ENCODE peak calls at places on chromosomes 4 and X, in eight cellular contexts. Y is left lung, R is heart left ventricle, M is ascending aorta, U is tibial artery, G is HCT116, B is A549, F is Peyer's patch. I is an unnamed sample.

GRCh38 chr4:96983830-96984229 is 1143.9 kb downstream of the PDHA2 start:
- DNase-seq in M (no peak), F (no peak), B (no peak), R (no peak), G (no peak), Y (no peak), U (no peak), I (no peak)

GRCh38 chr4:48908687-48909086 is 2.1 kb upstream of the OCIAD2 start:
- DNase-seq in B (no peak), G (no peak), R (no peak), Y (no peak), M (no peak), F (no peak), U (no peak), I (no peak)

GRCh38 chrX:47595701-47596655 is 13.7 kb downstream of the TIMP1 start:
- DNase-seq in R (no peak), M (no peak), Y (no peak), U (peak), F (no peak), B (no peak), G (no peak), I (no peak)

GRCh38 chr4:103718993-103719319 is 829 bp downstream of the TACR3 start:
- DNase-seq in F (no peak), R (no peak), G (no peak), M (no peak), B (peak), U (no peak), Y (no peak), I (no peak)

GRCh38 chr4:152917533-152918395 is 18.4 kb upstream of the FHDC1 start:
- DNase-seq in F (no peak), G (no peak), B (no peak), M (no peak), Y (no peak), R (no peak), U (no peak), I (no peak)

GRCh38 chr4:120769227-120769626 is 153.3 kb downstream of the PRDM5 start:
- DNase-seq in G (peak), B (no peak), R (no peak), Y (no peak), F (no peak), U (no peak), M (no peak), I (no peak)

GRCh38 chr4:172982151-172982590 is 186.4 kb upstream of the GALNT7 start:
- DNase-seq in Y (no peak), R (no peak), F (no peak), U (peak), B (peak), M (peak), G (peak), I (no peak)

GRCh38 chrX:30931920-30932319 is 42.9 kb upstream of the TAB3 start:
- DNase-seq in Y (no peak), F (no peak), M (no peak), R (no peak), U (no peak), G (no peak), B (no peak), I (no peak)

GRCh38 chr4:155656025-155656424 is 10.6 kb upstream of the GUCY1A1 start:
- DNase-seq in R (no peak), G (no peak), U (no peak), F (no peak), M (no peak), B (no peak), Y (no peak), I (no peak)

GRCh38 chrX:17542123-17542522 is 167.1 kb downstream of the NHS start:
- DNase-seq in B (no peak), Y (no peak), R (no peak), G (no peak), U (no peak), M (no peak), F (no peak), I (no peak)

GRCh38 chrX:4708970-4709760 is 995.7 kb upstream of the PRKX start:
- DNase-seq in G (no peak), B (no peak), U (no peak), M (no peak), Y (no peak), F (no peak), R (no peak), I (no peak)

GRCh38 chr4:185304944-185305690 is 90.6 kb downstream of the LRP2BP start:
- DNase-seq in G (no peak), M (no peak), R (no peak), F (no peak), U (no peak), Y (no peak), B (peak), I (no peak)

GRCh38 chrX:37967714-37968113 is 38.6 kb upstream of the SYTL5 start:
- DNase-seq in F (no peak), M (no peak), B (no peak), U (no peak), R (no peak), G (no peak), Y (no peak), I (no peak)

GRCh38 chr4:42750831-42751230 is 93.9 kb upstream of the ATP8A1 start:
- DNase-seq in R (no peak), U (no peak), G (no peak), B (no peak), M (no peak), Y (no peak), F (no peak), I (no peak)

GRCh38 chr4:152679414-152680281 is at the start of gene TMEM154:
- DNase-seq in Y (peak), G (no peak), U (peak), F (peak), R (peak), B (peak), M (no peak), I (peak)

GRCh38 chr4:16224669-16225068 is 1.6 kb downstream of the TAPT1 start:
- DNase-seq in R (no peak), F (no peak), B (no peak), U (no peak), G (no peak), Y (no peak), M (no peak), I (no peak)

GRCh38 chr4:5477613-5478012 is 230.7 kb downstream of the EVC2 start:
- DNase-seq in R (no peak), M (no peak), Y (peak), F (no peak), G (no peak), U (no peak), B (no peak), I (no peak)

GRCh38 chr4:57059890-57060716 is 50.1 kb downstream of the IGFBP7 start:
- DNase-seq in R (no peak), B (no peak), M (no peak), F (no peak), G (no peak), Y (no peak), U (no peak), I (no peak)

GRCh38 chrX:16924631-16925239 is 21.7 kb upstream of the REPS2 start:
- DNase-seq in R (no peak), G (no peak), Y (no peak), U (no peak), M (no peak), F (no peak), B (no peak), I (no peak)

GRCh38 chr4:171534391-171534790 is 278.8 kb upstream of the GALNTL6 start:
- DNase-seq in F (no peak), G (no peak), U (no peak), M (no peak), B (no peak), Y (no peak), R (no peak), I (no peak)

GRCh38 chr4:24551492-24552330 is 32.6 kb downstream of the DHX15 start:
- DNase-seq in M (no peak), Y (no peak), R (no peak), B (no peak), F (no peak), U (no peak), G (peak), I (no peak)

GRCh38 chrX:53303195-53303594 is 21.8 kb upstream of the IQSEC2 start:
- DNase-seq in R (no peak), U (no peak), B (no peak), F (no peak), M (no peak), G (no peak), Y (no peak), I (no peak)

GRCh38 chr4:185512516-185512915 is 22.8 kb downstream of the PDLIM3 start:
- DNase-seq in F (no peak), R (no peak), G (no peak), M (no peak), U (no peak), B (no peak), Y (no peak), I (no peak)

GRCh38 chr4:33091961-33092360 is 2371.8 kb downstream of the PCDH7 start:
- DNase-seq in F (no peak), Y (no peak), B (no peak), G (no peak), R (no peak), U (no peak), M (no peak), I (no peak)

GRCh38 chr4:16583764-16584163 is 314.7 kb downstream of the LDB2 start:
- DNase-seq in G (no peak), Y (no peak), R (no peak), U (no peak), B (no peak), F (no peak), M (no peak), I (no peak)

GRCh38 chrX:9794495-9794894 is 8.3 kb downstream of the SHROOM2 start:
- DNase-seq in B (no peak), G (no peak), M (no peak), Y (no peak), U (no peak), F (no peak), R (no peak), I (no peak)

GRCh38 chrX:11187001-11187400 is 75.9 kb downstream of the HCCS start:
- DNase-seq in R (no peak), Y (no peak), U (no peak), F (no peak), B (no peak), G (no peak), M (no peak), I (no peak)

GRCh38 chr4:78644744-78645330 is 93.3 kb downstream of the ANXA3 start:
- DNase-seq in G (peak), M (no peak), Y (no peak), U (peak), F (no peak), B (peak), R (peak), I (peak)

GRCh38 chrX:147803948-147804347 is 107.8 kb upstream of the FMR1 start:
- DNase-seq in B (peak), R (no peak), Y (no peak), U (no peak), F (no peak), G (no peak), M (no peak), I (no peak)

GRCh38 chr4:19774690-19775256 is 476.9 kb upstream of the SLIT2 start:
- DNase-seq in R (no peak), M (no peak), B (no peak), Y (no peak), G (no peak), U (no peak), F (no peak), I (no peak)

GRCh38 chr4:71713611-71714203 is 70.2 kb downstream of the GC start:
- DNase-seq in F (no peak), M (no peak), G (peak), R (peak), B (peak), U (no peak), Y (no peak), I (no peak)

GRCh38 chr4:53132117-53132889 is 233.6 kb downstream of the SCFD2 start:
- DNase-seq in F (no peak), B (no peak), G (no peak), M (no peak), R (no peak), Y (no peak), U (no peak), I (no peak)

GRCh38 chr4:41069838-41070237 is 144.5 kb downstream of the APBB2 start:
- DNase-seq in M (no peak), G (no peak), U (no peak), Y (no peak), F (no peak), R (no peak), B (no peak), I (no peak)

GRCh38 chrX:3712080-3712869 is 1.2 kb downstream of the PRKX start:
- DNase-seq in F (peak), M (no peak), R (peak), G (no peak), U (peak), B (no peak), Y (no peak), I (peak)

GRCh38 chr4:64781737-64782326 is 372.6 kb upstream of the TECRL start:
- DNase-seq in U (no peak), G (no peak), F (no peak), R (no peak), B (peak), Y (no peak), M (no peak), I (no peak)

GRCh38 chr4:11223261-11223660 is 205.4 kb downstream of the HS3ST1 start:
- DNase-seq in M (no peak), U (no peak), B (no peak), R (no peak), Y (no peak), F (no peak), G (no peak), I (no peak)

GRCh38 chr4:130808492-130808891 is 1712.5 kb downstream of the C4orf33 start:
- DNase-seq in B (peak), M (no peak), R (no peak), Y (no peak), F (no peak), U (no peak), G (peak), I (no peak)

GRCh38 chrX:139850968-139851367 is 81.9 kb downstream of the ATP11C start:
- DNase-seq in R (no peak), M (no peak), Y (no peak), F (no peak), U (no peak), B (no peak), G (no peak), I (no peak)
- H3K27ac ChIP-seq in R (no peak), M (no peak), Y (no peak), F (no peak), U (no peak), B (no peak), G (no peak), I (no peak)

DNA sequence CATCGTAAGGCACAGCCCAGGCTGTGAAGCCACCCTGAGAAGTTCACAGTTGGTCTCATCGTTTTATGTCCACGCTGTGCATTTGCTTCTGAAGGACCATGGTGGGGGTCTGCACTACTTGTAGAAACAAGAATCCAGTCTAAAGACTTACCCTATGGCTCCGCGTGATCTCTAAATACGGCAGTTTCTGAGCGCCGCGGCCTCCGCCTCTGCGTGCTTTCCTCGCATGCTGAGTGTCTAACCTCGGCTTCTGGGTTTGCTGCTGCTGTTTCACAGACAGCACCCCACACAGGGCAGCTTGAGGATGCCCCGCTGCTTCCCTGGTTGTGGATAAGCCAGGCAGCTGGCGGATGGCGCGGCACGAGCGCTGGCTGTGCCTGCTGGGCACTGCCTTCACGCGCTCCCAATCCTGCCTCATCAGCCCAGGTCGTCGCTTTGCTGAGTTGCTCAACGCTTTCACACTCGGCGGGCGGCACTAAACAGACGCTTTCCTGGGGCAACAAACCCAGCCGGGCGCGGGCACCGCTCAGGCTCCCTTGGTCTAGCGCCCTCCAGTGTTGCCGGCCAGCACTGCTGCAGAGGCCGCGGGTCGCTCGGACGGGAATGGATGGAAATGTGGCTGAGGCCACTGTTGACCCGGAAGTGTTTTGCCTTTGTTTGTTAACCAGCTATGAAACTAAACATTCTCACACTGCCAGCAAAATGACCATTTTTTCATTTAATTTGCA is 39.2 kb downstream of the FGFRL1 start:
- DNase-seq in G (no peak), B (no peak), Y (peak), U (no peak), R (no peak), M (no peak), F (peak), I (no peak)
- TF ChIP-seq CTCF in G (peak), B (no peak), Y (no peak), U (no peak), R (peak), M (peak), F (no peak), I (no peak)

DNA sequence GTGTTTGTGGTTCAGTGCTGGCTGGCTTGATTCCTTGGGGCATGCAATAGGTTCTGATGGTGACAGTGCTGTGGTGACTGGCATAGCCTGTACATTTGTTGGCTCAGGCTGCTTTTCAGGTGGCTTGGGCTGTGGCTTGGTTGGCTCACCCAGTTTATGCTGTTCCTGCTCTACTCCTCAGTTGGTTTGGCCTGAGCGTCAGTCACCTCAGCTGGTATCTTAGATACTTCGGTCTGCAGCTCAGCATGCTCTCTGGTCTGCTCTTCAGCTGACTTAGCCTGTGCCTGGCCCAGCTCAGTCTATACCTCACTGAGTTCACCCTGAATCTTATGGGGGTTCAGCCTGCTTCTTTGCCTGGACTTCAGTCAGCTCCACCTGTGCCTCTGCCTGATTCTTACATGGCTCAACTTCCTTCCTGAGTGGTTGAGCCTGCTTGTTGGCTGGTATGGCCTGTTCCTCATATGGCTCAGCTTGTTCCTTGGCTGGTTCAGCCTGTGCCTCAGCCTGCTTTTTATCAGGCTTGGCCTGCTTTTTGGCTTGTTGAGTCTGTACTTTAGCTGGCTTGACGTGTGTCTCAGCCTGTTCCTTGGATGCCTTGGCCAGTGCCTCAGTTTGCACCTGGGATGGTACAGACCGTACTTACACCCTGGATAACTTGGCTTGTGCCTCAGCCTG is 170.6 kb downstream of the MSN start:
- DNase-seq in U (no peak), R (no peak), Y (no peak), B (no peak), M (no peak), G (no peak), F (no peak), I (no peak)
- H3K27ac ChIP-seq in U (no peak), R (no peak), Y (no peak), B (no peak), M (no peak), G (no peak), F (no peak), I (no peak)

GRCh38 chr4:168550071-168550766 is 53.4 kb downstream of the PALLD start:
- DNase-seq in F (no peak), U (no peak), Y (no peak), B (no peak), R (no peak), M (no peak), G (no peak), I (no peak)
- TF ChIP-seq CTCF in F (no peak), U (no peak), Y (no peak), B (peak), R (no peak), M (no peak), G (no peak), I (no peak)

GRCh38 chr4:6916587-6917444 is 7.2 kb downstream of the TBC1D14 start:
- DNase-seq in Y (peak), U (no peak), B (peak), G (peak), R (no peak), F (peak), M (peak), I (peak)

GRCh38 chr4:6918345-6918744 is 8.7 kb downstream of the TBC1D14 start:
- DNase-seq in R (no peak), F (no peak), Y (no peak), B (no peak), U (no peak), M (no peak), G (no peak), I (no peak)

GRCh38 chr4:6917445-6918241 is 8.0 kb downstream of the TBC1D14 start:
- DNase-seq in G (peak), M (peak), B (peak), Y (peak), R (peak), U (peak), F (peak), I (peak)

GRCh38 chr4:6923507-6923906 is 13.9 kb downstream of the TBC1D14 start:
- DNase-seq in G (no peak), U (no peak), M (no peak), R (no peak), Y (peak), B (no peak), F (no peak), I (no peak)

GRCh38 chr4:6920174-6920573 is 10.5 kb downstream of the TBC1D14 start:
- DNase-seq in B (no peak), R (no peak), F (no peak), M (no peak), Y (no peak), U (no peak), G (no peak), I (no peak)
- H3K27ac ChIP-seq in B (no peak), R (peak), F (no peak), M (no peak), Y (peak), U (no peak), G (no peak), I (no peak)

I was measured in right lobe of liver.